ENCODE peak calls at places on chromosomes 7 and 10, in four cellular contexts. I, W, R and Z are unnamed samples.

GRCh38 chr7:117871778-117872538 is 1.3 kb downstream of the CTTNBP2 start:
- DNase-seq in R (no peak), I (no peak), W (no peak), Z (no peak)

GRCh38 chr7:5284304-5285281 is 1.9 kb downstream of the SLC29A4 start:
- DNase-seq in R (peak), I (no peak), W (peak), Z (peak)

GRCh38 chr7:31926991-31927584 is 143.1 kb downstream of the PDE1C start:
- DNase-seq in R (no peak), W (no peak), I (no peak), Z (no peak)

GRCh38 chr7:17434841-17435692 is 136.6 kb downstream of the AHR start:
- DNase-seq in R (no peak), W (no peak), I (no peak), Z (no peak)

GRCh38 chr10:78365711-78366110 is 332.0 kb downstream of the RPS24 start:
- DNase-seq in I (no peak), R (no peak), W (no peak), Z (no peak)

GRCh38 chr10:102564209-102564834 is 60.5 kb downstream of the SUFU start:
- DNase-seq in W (no peak), I (no peak), R (no peak), Z (no peak)

GRCh38 chr7:45080265-45080957 is 8.4 kb downstream of the NACAD start:
- DNase-seq in W (no peak), R (peak), I (no peak), Z (no peak)

GRCh38 chr7:22771829-22772228 is 44.8 kb downstream of the IL6 start:
- DNase-seq in W (no peak), R (no peak), I (no peak), Z (no peak)

GRCh38 chr10:15202639-15203038 is 34.1 kb upstream of the NMT2 start:
- DNase-seq in I (no peak), R (no peak), W (no peak), Z (no peak)

GRCh38 chr10:13801907-13802288 is 215.1 kb downstream of the PRPF18 start:
- DNase-seq in R (no peak), I (no peak), W (no peak), Z (no peak)

GRCh38 chr7:155213385-155213784 is 84.3 kb upstream of the INSIG1 start:
- DNase-seq in I (no peak), R (peak), W (no peak), Z (no peak)

GRCh38 chr10:126042354-126042753 is 146.0 kb downstream of the FANK1 start:
- DNase-seq in W (no peak), I (no peak), R (no peak), Z (no peak)

GRCh38 chr7:99579956-99580777 is 17.9 kb upstream of the TMEM225B start:
- DNase-seq in I (no peak), R (no peak), W (peak), Z (no peak)

GRCh38 chr10:111221682-111222470 is 145.0 kb downstream of the ADRA2A start:
- DNase-seq in R (no peak), I (no peak), W (no peak), Z (no peak)

GRCh38 chr7:54798569-54798968 is 39.6 kb upstream of the SEC61G start:
- DNase-seq in I (no peak), R (no peak), W (no peak), Z (no peak)

GRCh38 chr10:94123253-94123995 is 129.7 kb downstream of the PLCE1 start:
- DNase-seq in W (no peak), R (peak), I (no peak), Z (no peak)

GRCh38 chr7:73303546-73303945 is 5.1 kb downstream of the NSUN5 start:
- DNase-seq in I (no peak), R (no peak), W (no peak), Z (no peak)

GRCh38 chr7:115980175-115980574 is 50.4 kb downstream of the TFEC start:
- DNase-seq in W (no peak), I (no peak), R (no peak), Z (no peak)

GRCh38 chr10:43671659-43672555 is 23.2 kb upstream of the ZNF32 start:
- DNase-seq in R (peak), I (peak), W (no peak), Z (peak)

GRCh38 chr7:76423666-76424412 is 911 bp upstream of the ZP3 start:
- DNase-seq in W (no peak), I (no peak), R (no peak), Z (no peak)

GRCh38 chr10:3757638-3758490 is 27.1 kb downstream of the KLF6 start:
- DNase-seq in R (no peak), W (peak), I (no peak), Z (no peak)

GRCh38 chr10:60646966-60647796 is 131.1 kb upstream of the CDK1 start:
- DNase-seq in W (peak), R (peak), I (peak), Z (no peak)

GRCh38 chr10:121687094-121687850 is 89.0 kb upstream of the FGFR2 start:
- DNase-seq in W (no peak), R (no peak), I (no peak), Z (no peak)

GRCh38 chr7:36210542-36210941 is 57.5 kb downstream of the EEPD1 start:
- DNase-seq in I (no peak), R (no peak), W (no peak), Z (no peak)

GRCh38 chr10:14578060-14578952 is 196.4 kb downstream of the FAM107B start:
- DNase-seq in R (peak), W (no peak), I (no peak), Z (no peak)

GRCh38 chr7:43869898-43870240 is 552 bp upstream of the MRPS24 start:
- DNase-seq in W (no peak), I (no peak), R (peak), Z (no peak)

GRCh38 chr10:91603931-91604331 is 28.9 kb downstream of the PPP1R3C start:
- DNase-seq in W (no peak), I (no peak), R (peak), Z (no peak)

GRCh38 chr7:95304990-95305389 is 19.3 kb downstream of the PON1 start:
- DNase-seq in R (no peak), I (no peak), W (no peak), Z (no peak)

GRCh38 chr7:48255046-48255445 is 83.8 kb downstream of the ABCA13 start:
- DNase-seq in W (no peak), I (no peak), R (no peak), Z (no peak)

GRCh38 chr7:75732764-75733630 is 5.7 kb downstream of the HIP1 start:
- DNase-seq in R (peak), W (no peak), I (no peak), Z (no peak)

GRCh38 chr7:149330914-149331567 is 69.0 kb downstream of the ZNF783 start:
- DNase-seq in I (no peak), R (peak), W (no peak), Z (no peak)

GRCh38 chr7:23277359-23277989 is 21.7 kb upstream of the MALSU1 start:
- DNase-seq in W (no peak), R (peak), I (peak), Z (no peak)

GRCh38 chr10:122550427-122550826 is 10.1 kb upstream of the DMBT1 start:
- DNase-seq in R (no peak), I (no peak), W (no peak), Z (no peak)